ENCODE peak calls at places on chromosomes 4 and X, in five cellular contexts. N is RWPE2, R is fibroblast of lung, G is neural progenitor cell, Z is cardiac fibroblast. T is an unnamed sample.

GRCh38 chrX:72245461-72246089 is 6.7 kb upstream of the ERCC6L start:
- DNase-seq in G (peak), Z (peak), N (no peak), R (peak), T (no peak)

GRCh38 chr4:4694296-4694772 is 152.5 kb upstream of the STX18 start:
- DNase-seq in R (peak), Z (no peak), G (peak), N (no peak), T (no peak)

GRCh38 chr4:150385606-150386005 is 196.3 kb upstream of the MAB21L2 start:
- DNase-seq in R (peak), N (no peak), Z (peak), G (peak), T (no peak)

GRCh38 chr4:94349193-94349592 is 6.6 kb upstream of the HPGDS start:
- DNase-seq in R (peak), G (no peak), N (no peak), Z (peak), T (no peak)

GRCh38 chr4:1862055-1862911 is 6.3 kb upstream of the LETM1 start:
- DNase-seq in R (no peak), Z (no peak), N (no peak), G (no peak), T (no peak)

GRCh38 chrX:80576815-80577533 is 156.7 kb downstream of the TENT5D start:
- DNase-seq in N (no peak), Z (peak), G (peak), R (no peak), T (no peak)

GRCh38 chrX:1581132-1581531 is 10.3 kb upstream of the AKAP17A start:
- DNase-seq in N (no peak), R (no peak), Z (peak), G (no peak), T (no peak)

GRCh38 chrX:40543661-40544328 is 37.0 kb upstream of the ATP6AP2 start:
- DNase-seq in N (no peak), R (peak), Z (peak), G (peak), T (no peak)

GRCh38 chrX:10611441-10612090 is 8.8 kb downstream of the MID1 start:
- DNase-seq in N (no peak), Z (peak), R (peak), G (no peak), T (no peak)

GRCh38 chr4:81573817-81574216 is 102.1 kb upstream of the RASGEF1B start:
- DNase-seq in G (no peak), N (no peak), Z (no peak), R (no peak), T (no peak)

GRCh38 chr4:37533286-37534033 is 152.7 kb downstream of the RELL1 start:
- DNase-seq in G (no peak), Z (no peak), N (no peak), R (no peak), T (no peak)

GRCh38 chr4:909131-909571 is 23.0 kb downstream of the GAK start:
- DNase-seq in Z (no peak), G (no peak), R (no peak), N (no peak), T (no peak)

GRCh38 chrX:69618803-69619202 is 2.9 kb downstream of the EDA start:
- DNase-seq in Z (peak), R (peak), G (peak), N (no peak), T (no peak)

GRCh38 chrX:153727108-153727931 is 2.7 kb downstream of the ABCD1 start:
- DNase-seq in Z (no peak), R (peak), N (no peak), G (no peak), T (no peak)

GRCh38 chr4:1347410-1347864 is 429 bp downstream of the UVSSA start:
- DNase-seq in Z (peak), R (peak), N (no peak), G (no peak), T (no peak)

GRCh38 chr4:120071192-120071795 is 4.6 kb upstream of the MAD2L1 start:
- DNase-seq in N (no peak), Z (peak), G (peak), R (peak), T (no peak)

GRCh38 chr4:165604181-165604580 is 225.4 kb downstream of the CPE start:
- DNase-seq in R (no peak), Z (no peak), G (peak), N (no peak), T (no peak)

GRCh38 chr4:76943790-76944189 is 5.8 kb upstream of the SEPTIN11 start:
- DNase-seq in R (no peak), N (no peak), Z (no peak), G (no peak), T (no peak)

GRCh38 chr4:92304073-92304472 is 307 bp downstream of the GRID2 start:
- DNase-seq in N (no peak), G (peak), R (no peak), Z (no peak), T (no peak)

GRCh38 chr4:56086073-56086521 is 137.4 kb downstream of the CEP135 start:
- DNase-seq in N (no peak), Z (no peak), G (peak), R (no peak), T (no peak)

GRCh38 chr4:53854991-53855885 is 209.2 kb downstream of the CHIC2 start:
- DNase-seq in N (no peak), G (no peak), Z (peak), R (peak), T (no peak)

GRCh38 chr4:98474408-98474844 is 184.0 kb downstream of the TSPAN5 start:
- DNase-seq in R (peak), Z (peak), N (no peak), G (no peak), T (no peak)

GRCh38 chrX:153423652-153424051 is 12.4 kb downstream of the ZFP92 start:
- DNase-seq in R (peak), N (no peak), Z (no peak), G (no peak), T (no peak)

GRCh38 chrX:51098046-51098445 is 187.5 kb downstream of the BMP15 start:
- DNase-seq in Z (no peak), G (no peak), R (no peak), N (no peak), T (no peak)

GRCh38 chr4:153852501-153852900 is 63.6 kb upstream of the SFRP2 start:
- DNase-seq in R (no peak), G (no peak), N (no peak), Z (no peak), T (no peak)
- TF ChIP-seq CTCF in R (no peak), G (no peak), N (no peak), Z (no peak), T (no peak)

GRCh38 chrX:91414710-91415109 is 19.9 kb upstream of the PABPC5 start:
- DNase-seq in R (peak), N (no peak), G (peak), Z (peak), T (no peak)
- TF ChIP-seq CTCF in R (peak), N (peak), G (peak), Z (peak), T (no peak)

GRCh38 chr4:10173039-10173753 is 56.6 kb upstream of the WDR1 start:
- DNase-seq in R (peak), N (no peak), Z (peak), G (no peak), T (no peak)
- TF ChIP-seq CTCF in R (no peak), N (peak), Z (peak), G (no peak), T (no peak)

DNA sequence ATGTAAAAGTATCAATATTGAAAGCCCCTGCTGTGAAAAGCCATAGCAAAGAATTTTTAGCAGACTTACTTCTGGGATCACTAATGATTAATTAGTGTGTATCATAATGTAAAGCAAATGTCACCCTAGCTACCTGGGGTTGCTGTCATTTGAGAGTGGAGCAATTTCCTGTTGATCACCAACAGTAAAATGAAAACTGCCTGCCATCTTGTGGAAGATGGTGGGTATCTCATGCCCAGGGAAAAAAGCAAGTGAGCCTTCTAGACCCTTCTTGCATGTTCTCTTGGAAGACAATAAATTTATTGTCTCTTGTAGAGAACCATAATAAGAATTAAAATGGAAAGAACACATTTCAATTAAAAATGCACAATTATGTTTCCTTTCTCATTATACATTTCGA is 360.2 kb downstream of the ZIC3 start:
- DNase-seq in N (no peak), R (no peak), Z (no peak), G (peak), T (no peak)
- TF ChIP-seq CTCF in N (peak), R (no peak), Z (no peak), G (peak), T (no peak)

GRCh38 chr4:140642674-140643437 is 74.1 kb upstream of the UCP1 start:
- DNase-seq in R (no peak), N (no peak), Z (no peak), G (no peak), T (no peak)

GRCh38 chr4:140640150-140640748 is 71.5 kb upstream of the UCP1 start:
- DNase-seq in Z (no peak), G (no peak), N (no peak), R (no peak), T (no peak)

GRCh38 chr4:140643571-140644055 is 74.9 kb upstream of the UCP1 start:
- DNase-seq in R (no peak), N (no peak), G (no peak), Z (no peak), T (no peak)

GRCh38 chr4:140641105-140641555 is 72.4 kb upstream of the UCP1 start:
- DNase-seq in N (no peak), R (no peak), G (no peak), Z (no peak), T (no peak)

GRCh38 chr4:140641789-140642439 is 73.2 kb upstream of the UCP1 start:
- DNase-seq in N (no peak), R (peak), Z (no peak), G (peak), T (no peak)
- TF ChIP-seq CTCF in N (no peak), R (peak), Z (no peak), G (peak), T (no peak)

DNA sequence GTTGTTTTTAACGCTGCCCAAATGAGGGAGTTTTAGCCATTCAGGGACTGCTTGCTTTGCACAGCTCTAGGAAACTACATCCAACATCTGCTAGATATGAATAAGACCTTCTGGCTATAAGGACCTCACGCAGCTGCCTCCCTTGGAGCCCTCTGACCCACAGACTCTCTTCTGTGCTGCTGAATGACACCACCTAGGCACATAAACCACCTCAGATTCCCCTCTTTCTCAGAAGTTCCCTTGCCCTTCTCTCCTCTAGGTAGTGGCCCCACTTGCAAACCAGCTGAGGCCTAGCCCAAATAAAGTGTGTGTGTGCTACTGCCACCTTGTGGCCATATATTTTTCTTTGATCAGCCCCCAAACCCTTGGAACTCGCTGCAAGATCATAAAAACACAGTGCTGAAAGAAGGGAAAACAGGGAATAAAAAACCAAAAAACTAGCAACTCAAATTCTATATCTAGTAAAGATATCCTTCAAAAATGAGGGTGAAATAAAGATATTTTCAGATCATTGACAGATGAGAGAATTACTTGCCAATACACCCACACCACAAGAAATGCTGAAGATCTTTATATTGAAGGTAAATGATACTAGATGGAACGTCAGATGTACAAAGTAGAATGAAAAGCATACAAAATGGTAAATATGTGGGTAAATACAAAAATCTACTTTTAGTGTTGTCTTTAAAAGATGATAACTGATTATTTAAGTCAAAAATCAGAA is 265.9 kb downstream of the ADAMTS3 start:
- DNase-seq in N (no peak), G (peak), Z (peak), R (peak), T (peak)
- TF ChIP-seq CTCF in N (peak), G (peak), Z (peak), R (peak), T (no peak)

DNA sequence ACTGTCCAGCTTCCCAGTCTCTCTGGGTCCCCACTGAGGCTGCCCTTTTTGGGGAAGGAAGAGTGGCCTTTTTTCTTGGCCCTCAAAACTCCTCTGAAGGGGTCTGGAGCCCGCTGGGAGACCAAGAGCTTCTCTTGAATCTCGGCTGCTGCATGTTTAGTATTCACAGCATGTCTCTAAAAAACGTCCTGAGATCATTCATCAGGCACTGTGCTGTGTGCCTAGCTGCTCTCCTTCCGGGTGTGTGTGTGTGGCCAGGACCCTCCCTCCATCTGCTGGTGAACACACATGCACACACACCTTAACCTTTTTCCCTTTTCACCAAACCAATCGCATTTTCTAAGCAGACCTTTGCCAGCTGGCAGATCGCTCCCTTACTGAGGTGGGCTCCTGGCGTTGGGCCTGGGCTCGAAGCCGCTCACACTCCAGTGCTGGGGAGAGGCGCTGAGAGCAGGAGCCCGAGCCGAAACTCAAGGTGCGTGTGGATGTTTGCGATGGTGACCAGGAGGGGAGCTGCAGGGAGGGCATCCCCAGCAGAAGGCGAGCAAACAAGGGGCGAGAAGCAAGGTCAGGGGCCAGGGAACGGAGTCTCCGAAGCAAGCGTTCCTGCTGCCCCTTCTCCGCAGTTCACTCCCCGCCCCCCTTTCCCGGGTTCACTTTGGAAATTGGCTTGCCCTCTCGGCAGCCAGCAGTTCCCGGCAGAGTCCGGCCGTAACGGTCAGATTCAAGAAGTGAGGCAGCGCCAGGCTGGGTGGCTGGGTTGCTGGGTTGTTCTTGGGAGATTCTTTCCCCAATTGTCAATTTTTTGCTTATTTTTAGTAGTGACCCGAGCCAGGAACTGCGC is 605 bp upstream of the FRMPD3 start:
- DNase-seq in Z (no peak), G (peak), R (no peak), N (no peak), T (no peak)
- TF ChIP-seq CTCF in Z (no peak), G (peak), R (no peak), N (peak), T (no peak)

T was measured in activated B cell treated with CpG ODN at 0.5 μM for 24 hours.